ENCODE peak calls at places on chromosomes 11 and 22, in nine cellular contexts. I is PC-3, K is astrocyte, N is fibroblast of lung, O is mammary epithelial cell, V is neural progenitor cell, C is endothelial cell of umbilical vein, P is IMR-90, R is keratinocyte. X is an unnamed sample.

GRCh38 chr11:57083641-57084385 is 95.1 kb downstream of the OR5AK2 start:
- DNase-seq in N (no peak), P (no peak), O (no peak), V (no peak), I (no peak), K (no peak), C (no peak), R (no peak), X (no peak)

GRCh38 chr22:23114721-23115020 is 27.1 kb downstream of the RSPH14 start:
- DNase-seq in I (no peak), N (no peak), R (no peak), V (no peak), P (no peak), K (no peak), C (no peak), O (no peak), X (no peak)

GRCh38 chr11:40401132-40401853 is 1058.2 kb downstream of the LRRC4C start:
- DNase-seq in I (no peak), R (no peak), K (no peak), N (no peak), O (no peak), C (no peak), V (no peak), P (no peak), X (no peak)

GRCh38 chr22:38927033-38927789 is 30.2 kb upstream of the APOBEC3A start:
- DNase-seq in K (peak; percentile 39), P (peak; percentile 37), R (no peak), N (peak; percentile 51), V (peak; percentile 89), O (no peak), I (no peak), C (peak; percentile 63), X (peak; percentile 71)

GRCh38 chr11:75195164-75195962 is 44.5 kb downstream of the SLCO2B1 start:
- DNase-seq in O (no peak), K (no peak), R (no peak), C (peak; percentile 10), I (no peak), N (peak; percentile 0), P (no peak), V (no peak), X (no peak)

GRCh38 chr11:75492181-75492820 is 33.4 kb downstream of the GDPD5 start:
- DNase-seq in V (no peak), N (peak; percentile 18), P (peak; percentile 20), O (peak; percentile 45), C (peak; percentile 47), K (no peak), I (peak; percentile 51), R (no peak), X (no peak)

GRCh38 chr11:55457641-55458040 is 89.9 kb downstream of the OR4A15 start:
- DNase-seq in P (no peak), R (no peak), I (peak; percentile 61), O (no peak), C (no peak), N (no peak), V (no peak), K (no peak), X (peak; percentile 63)

GRCh38 chr11:111696556-111696955 is 69.6 kb downstream of the PPP2R1B start:
- DNase-seq in O (peak; percentile 30), C (no peak), K (peak; percentile 64), P (peak; percentile 80), N (peak; percentile 65), R (no peak), I (peak; percentile 56), V (no peak), X (no peak)

GRCh38 chr22:20237480-20238440 is 30.4 kb downstream of the RTN4R start:
- DNase-seq in P (no peak), V (no peak), N (no peak), I (no peak), C (no peak), K (no peak), O (peak; percentile 21), R (no peak), X (no peak)

GRCh38 chr11:73340164-73340563 is 32.1 kb downstream of the ARHGEF17 start:
- DNase-seq in N (no peak), C (no peak), P (no peak), R (no peak), K (no peak), I (no peak), O (no peak), V (no peak), X (no peak)

GRCh38 chr11:2694495-2694894 is 5.3 kb downstream of the KCNQ1OT1 start:
- DNase-seq in P (no peak), V (no peak), C (no peak), R (no peak), I (no peak), O (no peak), K (no peak), N (no peak), X (no peak)
- H4K20me1 ChIP-seq in P (peaks cover 95% of the 10 kb centered on the region), V (peaks cover 93% of the 10 kb centered on the region), C (no peaks in the 10 kb centered on the region), R (no peaks in the 10 kb centered on the region), I (peaks cover 56% of the 10 kb centered on the region), O (no peaks in the 10 kb centered on the region), K (peaks cover 98% of the 10 kb centered on the region), N (peaks cover 3% of the 10 kb centered on the region), X (no peaks in the 10 kb centered on the region)

GRCh38 chr11:127443297-127443696 is 442.7 kb upstream of the KIRREL3 start:
- DNase-seq in P (no peak), V (no peak), K (no peak), O (no peak), C (no peak), I (no peak), N (no peak), R (no peak), X (no peak)

DNA sequence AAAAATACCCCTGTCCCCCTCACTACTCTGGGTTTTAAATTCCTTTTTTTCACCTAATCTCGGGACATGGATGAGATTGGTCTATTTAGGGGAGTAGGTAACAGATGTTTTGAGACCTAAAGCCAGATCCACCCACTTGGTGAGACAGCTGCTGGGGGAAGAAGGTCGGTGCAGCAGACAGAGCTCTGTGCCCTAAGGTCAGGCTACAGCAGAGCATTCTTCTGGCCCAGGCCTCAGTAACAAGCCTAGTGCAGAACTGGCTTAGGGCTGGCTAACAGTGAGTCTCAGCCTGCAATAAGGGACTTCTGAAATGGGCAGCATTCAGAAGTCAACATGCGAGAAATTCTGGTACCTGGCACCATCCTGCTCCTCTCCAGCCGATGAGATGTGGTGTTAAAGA is 444.9 kb upstream of the KIRREL3 start:
- DNase-seq in C (no peak), P (no peak), N (no peak), O (no peak), K (no peak), R (no peak), I (no peak), V (no peak), X (no peak)
- H3K9ac ChIP-seq in C (no peak overlapping the region), P (no peak overlapping the region), N (no peak overlapping the region), O (no peak overlapping the region), K (no peak overlapping the region), R (no peak overlapping the region), I (no peak overlapping the region), V (no peak overlapping the region), X (no peak overlapping the region)

GRCh38 chr22:35611891-35612576 is 5.1 kb downstream of the MB start:
- DNase-seq in P (no peak), I (no peak), K (no peak), N (no peak), R (no peak), O (no peak), C (no peak), V (no peak), X (peak; percentile 20)
- H2AFZ ChIP-seq in P (no peak overlapping the region), I (no peak overlapping the region), K (no peak overlapping the region), N (no peak overlapping the region), R (no peak overlapping the region), O (no peak overlapping the region), C (no peak overlapping the region), V (no peak overlapping the region), X (peak overlapping the region; percentile 33)

GRCh38 chr22:37417737-37418348 is 9.4 kb downstream of the ELFN2 start:
- DNase-seq in N (no peak), R (no peak), I (no peak), K (no peak), P (peak; percentile 8), V (no peak), O (no peak), C (no peak), X (no peak)
- H4K20me1 ChIP-seq in N (no peaks in the 10 kb centered on the region), R (no peaks in the 10 kb centered on the region), I (no peaks in the 10 kb centered on the region), K (peaks cover 61% of the 10 kb centered on the region), P (peaks cover 40% of the 10 kb centered on the region), V (peaks cover 3% of the 10 kb centered on the region), O (no peaks in the 10 kb centered on the region), C (no peaks in the 10 kb centered on the region), X (no peaks in the 10 kb centered on the region)

GRCh38 chr11:134079317-134079716 is 10.4 kb downstream of the JAM3 start:
- DNase-seq in I (no peak), N (peak; percentile 52), C (no peak), P (no peak), O (no peak), R (no peak), V (no peak), K (no peak), X (no peak)
- H3K9ac ChIP-seq in I (no peak overlapping the region), N (no peak overlapping the region), C (no peak overlapping the region), P (no peak overlapping the region), O (no peak overlapping the region), R (no peak overlapping the region), V (no peak overlapping the region), K (no peak overlapping the region), X (no peak overlapping the region)

GRCh38 chr11:206516-207212 is 535 bp downstream of the BET1L start:
- DNase-seq in K (no peak), V (no peak), O (peak; percentile 15), P (no peak), R (no peak), N (no peak), C (peak; percentile 37), I (no peak), X (no peak)

GRCh38 chr11:209275-210121 is 2.0 kb downstream of the RIC8A start:
- DNase-seq in K (no peak), C (peak; percentile 9), R (no peak), I (no peak), P (no peak), O (peak; percentile 6), V (no peak), N (peak; percentile 25), X (no peak)

GRCh38 chr11:207213-208176 is at the start of the genes BET1L and RIC8A:
- DNase-seq in C (peak; percentile 97), N (peak; percentile 99), V (peak; percentile 98), P (peak; percentile 99), O (peak; percentile 98), K (peak; percentile 99), R (peak; percentile 90), I (peak; percentile 94), X (peak; percentile 97)

GRCh38 chr11:208917-209260 is 1.4 kb downstream of the RIC8A start:
- DNase-seq in P (no peak), I (no peak), N (no peak), O (no peak), R (no peak), V (no peak), K (no peak), C (peak; percentile 9), X (no peak)

GRCh38 chr11:208177-208916 is 839 bp downstream of the RIC8A start:
- DNase-seq in R (no peak), O (peak; percentile 74), K (peak; percentile 50), N (peak; percentile 74), I (peak; percentile 76), P (peak; percentile 63), C (peak; percentile 72), V (peak; percentile 92), X (peak; percentile 87)
- H2AFZ ChIP-seq in R (peak overlapping the region; percentile 80), O (peak overlapping the region; percentile 68), K (peak overlapping the region; percentile 72), N (no peak overlapping the region), I (peak overlapping the region; percentile 74), P (peak overlapping the region; percentile 91), C (no peak overlapping the region), V (peak overlapping the region; percentile 85), X (peak overlapping the region; percentile 72)